ENCODE peak calls at places on chromosomes 2 and 18, in seven cellular contexts. W, Q, O, L, B, R and V are unnamed samples.

GRCh38 chr2:208186465-208186864 is 3.4 kb downstream of the C2orf80 start:
- DNase-seq in B (no peak), W (no peak), L (no peak), R (no peak), O (no peak), Q (no peak), V (no peak)

GRCh38 chr2:5725794-5726463 is 33.7 kb downstream of the SOX11 start:
- DNase-seq in L (no peak), Q (peak; percentile 12), W (no peak), O (peak; percentile 6), B (no peak), R (no peak), V (no peak)

GRCh38 chr2:127174977-127175376 is 45.1 kb downstream of the CYP27C1 start:
- DNase-seq in R (no peak), B (no peak), O (peak; percentile 30), L (peak; percentile 42), W (no peak), Q (peak; percentile 29), V (peak; percentile 57)

GRCh38 chr2:191635333-191636234 is 42.4 kb upstream of the NABP1 start:
- DNase-seq in R (no peak), W (no peak), O (peak; percentile 46), Q (peak; percentile 66), B (no peak), L (no peak), V (no peak)

GRCh38 chr18:47689386-47689785 is 241.1 kb downstream of the SMAD2 start:
- DNase-seq in O (no peak), B (no peak), W (no peak), L (no peak), R (no peak), Q (no peak), V (no peak)

GRCh38 chr2:239646184-239646583 is 245.4 kb upstream of the HDAC4 start:
- DNase-seq in L (no peak), B (no peak), R (no peak), O (no peak), W (no peak), Q (no peak), V (no peak)

GRCh38 chr2:2272841-2273240 is 58.2 kb downstream of the MYT1L start:
- DNase-seq in R (no peak), O (no peak), B (no peak), W (no peak), Q (no peak), L (no peak), V (no peak)

GRCh38 chr2:205629021-205629817 is 53.1 kb upstream of the NRP2 start:
- DNase-seq in L (no peak), W (no peak), R (no peak), O (no peak), B (no peak), Q (no peak), V (no peak)

GRCh38 chr2:110832740-110833139 is 100.4 kb downstream of the ACOXL start:
- DNase-seq in W (no peak), R (no peak), O (no peak), B (no peak), Q (no peak), L (no peak), V (no peak)

GRCh38 chr18:74196220-74197119 is 48.1 kb downstream of the TIMM21 start:
- DNase-seq in O (peak; percentile 74), B (peak; percentile 44), Q (peak; percentile 74), R (peak; percentile 36), W (no peak), L (peak; percentile 42), V (no peak)

GRCh38 chr2:120391905-120392665 is 46.1 kb downstream of the INHBB start:
- DNase-seq in W (no peak), O (no peak), L (no peak), R (no peak), Q (no peak), B (no peak), V (peak; percentile 15)

GRCh38 chr2:120385355-120386127 is 39.6 kb downstream of the INHBB start:
- DNase-seq in L (no peak), B (no peak), W (no peak), Q (no peak), R (no peak), O (no peak), V (no peak)

GRCh38 chr2:120389036-120389391 is 43.1 kb downstream of the INHBB start:
- DNase-seq in O (no peak), B (no peak), R (no peak), L (no peak), Q (no peak), W (no peak), V (no peak)

GRCh38 chr2:120390381-120391055 is 44.6 kb downstream of the INHBB start:
- DNase-seq in R (no peak), Q (no peak), L (no peak), O (no peak), W (no peak), B (no peak), V (peak; percentile 45)

DNA sequence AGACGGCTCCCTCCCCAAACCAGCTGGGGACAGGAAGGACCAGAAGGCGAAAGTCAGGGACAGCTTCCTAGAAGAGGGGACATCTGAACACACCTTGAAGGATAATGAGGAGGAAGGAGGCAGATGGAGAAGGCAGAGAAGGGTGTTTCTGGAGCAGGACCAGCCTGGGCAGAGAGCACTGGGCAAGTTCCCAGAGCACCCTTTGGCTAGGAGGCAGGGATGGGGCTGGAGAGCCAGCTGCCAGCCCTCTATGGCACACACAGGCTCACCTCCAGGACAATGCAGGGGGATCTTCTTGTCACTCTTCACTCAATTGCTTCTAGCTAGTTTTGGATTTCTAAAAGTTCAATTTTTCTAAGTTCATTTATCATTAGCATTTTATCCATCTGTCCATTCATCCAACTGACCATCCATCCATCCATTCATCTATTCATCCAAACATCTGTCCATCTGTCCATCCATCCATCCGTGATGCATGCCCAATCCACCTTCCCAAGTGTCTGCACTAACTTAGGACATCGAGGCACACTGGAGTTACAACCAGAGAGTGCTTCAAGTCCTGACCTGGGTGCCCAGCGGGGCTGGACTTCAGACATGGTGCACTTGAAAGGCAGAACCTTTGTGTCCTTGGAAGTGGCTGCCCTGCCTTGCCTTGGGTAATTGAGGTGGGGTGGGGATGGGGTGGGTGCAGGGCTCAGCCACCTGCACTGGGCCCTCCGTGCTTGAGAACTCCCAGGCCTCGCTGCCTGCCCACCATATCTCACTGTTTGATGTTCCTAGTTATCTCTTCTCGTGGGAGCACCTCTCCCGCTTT is 42.5 kb downstream of the INHBB start:
- DNase-seq in W (no peak), B (peak; percentile 2), Q (no peak), O (no peak), R (no peak), L (no peak), V (peak; percentile 42)
- H3K27ac ChIP-seq in W (no peak overlapping the region), B (no peak overlapping the region), Q (no peak overlapping the region), O (no peak overlapping the region), R (no peak overlapping the region), L (no peak overlapping the region), V (no peak overlapping the region)

GRCh38 chr2:176138526-176139169 is 9.1 kb downstream of the HOXD8 start:
- DNase-seq in B (no peak), O (no peak), W (no peak), R (no peak), Q (no peak), L (no peak), V (peak; percentile 32)

GRCh38 chr2:176136375-176137248 is 7.1 kb downstream of the HOXD8 start:
- DNase-seq in B (no peak), Q (peak; percentile 24), R (no peak), O (no peak), L (no peak), W (no peak), V (peak; percentile 39)

GRCh38 chr2:176139170-176139611 is 9.7 kb downstream of the HOXD8 start:
- DNase-seq in O (no peak), Q (no peak), W (no peak), R (no peak), L (no peak), B (no peak), V (no peak)

GRCh38 chr2:176137883-176138282 is 8.4 kb downstream of the HOXD8 start:
- DNase-seq in R (no peak), B (no peak), O (no peak), W (no peak), Q (no peak), L (no peak), V (no peak)

DNA sequence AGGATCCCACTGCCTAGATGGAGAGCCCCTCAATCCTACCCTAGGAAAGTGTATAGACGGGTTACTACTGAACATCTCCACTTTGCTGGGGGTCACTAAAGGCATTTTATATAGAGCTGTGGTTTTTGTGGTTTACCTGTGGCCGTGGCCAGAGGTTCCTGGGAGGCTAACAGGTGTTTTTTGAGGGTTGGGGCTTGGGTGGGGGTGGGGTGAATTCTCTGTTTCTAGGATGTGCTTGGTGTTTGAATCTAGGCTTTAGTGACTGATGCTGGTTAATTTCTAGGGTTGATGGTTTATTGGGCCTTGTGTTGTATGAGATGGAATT is 7.7 kb downstream of the HOXD8 start:
- DNase-seq in L (no peak), Q (no peak), R (no peak), O (no peak), B (no peak), W (no peak), V (no peak)
- H3K27ac ChIP-seq in L (no peak overlapping the region), Q (no peak overlapping the region), R (no peak overlapping the region), O (no peak overlapping the region), B (no peak overlapping the region), W (peak overlapping the region; percentile 74), V (peak overlapping the region; percentile 90)

GRCh38 chr2:237672731-237673129 is 45.3 kb downstream of the LRRFIP1 start:
- DNase-seq in Q (no peak), W (no peak), B (no peak), R (no peak), L (no peak), O (no peak), V (no peak)
- H3K27ac ChIP-seq in Q (no peak overlapping the region), W (no peak overlapping the region), B (peak overlapping the region; percentile 94), R (no peak overlapping the region), L (no peak overlapping the region), O (no peak overlapping the region), V (peak overlapping the region; percentile 85)

GRCh38 chr18:59700535-59700967 is 3.3 kb upstream of the CCBE1 start:
- DNase-seq in Q (no peak), L (no peak), W (no peak), O (peak; percentile 44), R (no peak), B (no peak), V (no peak)
- H3K27ac ChIP-seq in Q (no peak overlapping the region), L (peak overlapping the region; percentile 98), W (no peak overlapping the region), O (peak overlapping the region; percentile 15), R (no peak overlapping the region), B (no peak overlapping the region), V (no peak overlapping the region)

GRCh38 chr2:160837416-160837815 is 322.8 kb upstream of the TANK start:
- DNase-seq in R (no peak), O (no peak), W (no peak), Q (no peak), L (no peak), B (no peak), V (no peak)
- H3K27ac ChIP-seq in R (no peak overlapping the region), O (peak overlapping the region; percentile 40), W (no peak overlapping the region), Q (peak overlapping the region; percentile 92), L (no peak overlapping the region), B (no peak overlapping the region), V (no peak overlapping the region)